ENCODE peak calls at places on chromosomes 16 and 17, in nine cellular contexts. S is RWPE1; B is KG1; F is ascending aorta; X is stimulated activated CD4-positive, alpha-beta T cell treated with anti-CD3 and anti-CD28 coated beads, Interleukin-2, amount 100 ng/mL, for 48 hours; D is HT1080; H is mesenchymal stem cell; I is iris pigment epithelial cell; N is Panc1. P is an unnamed sample.

GRCh38 chr16:48846277-48846676 is 236.3 kb upstream of the N4BP1 start:
- DNase-seq in F (no peak), S (no peak), X (no peak), B (no peak), D (no peak), H (no peak), N (no peak), I (no peak), P (no peak)

GRCh38 chr17:16945513-16946201 is 26.3 kb downstream of the TNFRSF13B start:
- DNase-seq in N (no peak), S (no peak), F (no peak), H (no peak), I (no peak), B (no peak), X (no peak), D (no peak), P (no peak)

GRCh38 chr17:8681175-8681949 is 50.8 kb upstream of the MYH10 start:
- DNase-seq in B (no peak), N (no peak), I (peak), F (no peak), D (no peak), X (no peak), S (no peak), H (no peak), P (no peak)

GRCh38 chr17:37826497-37827115 is 81.7 kb upstream of the HNF1B start:
- DNase-seq in I (no peak), N (no peak), X (no peak), H (no peak), B (peak), F (no peak), S (no peak), D (no peak), P (peak)

GRCh38 chr17:32523017-32523680 is 36.4 kb downstream of the CDK5R1 start:
- DNase-seq in H (no peak), S (no peak), N (no peak), I (no peak), B (no peak), X (no peak), D (no peak), F (no peak), P (no peak)

GRCh38 chr17:45844695-45845375 is at the start of gene SPPL2C:
- DNase-seq in H (no peak), B (no peak), F (no peak), D (no peak), S (no peak), I (no peak), N (no peak), X (no peak), P (no peak)

GRCh38 chr16:69839798-69840409 is 77.8 kb downstream of the WWP2 start:
- DNase-seq in B (no peak), D (no peak), F (no peak), I (no peak), S (no peak), X (no peak), N (no peak), H (no peak), P (peak)

GRCh38 chr17:31582151-31582907 is 190.9 kb downstream of the RAB11FIP4 start:
- DNase-seq in H (peak), D (peak), S (no peak), B (no peak), X (no peak), N (no peak), I (peak), F (peak), P (peak)

GRCh38 chr16:88926374-88926990 is 50.5 kb downstream of the CBFA2T3 start:
- DNase-seq in F (no peak), S (no peak), D (no peak), N (no peak), H (peak), I (no peak), B (no peak), X (no peak), P (no peak)

GRCh38 chr17:50308666-50309065 is 34.4 kb downstream of the TMEM92 start:
- DNase-seq in S (no peak), B (no peak), H (peak), F (no peak), I (no peak), N (no peak), D (no peak), X (no peak), P (no peak)

GRCh38 chr16:69865701-69866100 is 85.4 kb upstream of the CLEC18A start:
- DNase-seq in I (peak), X (no peak), F (no peak), H (peak), D (peak), S (no peak), B (no peak), N (no peak), P (peak)

GRCh38 chr16:59878479-59878878 is 1144.4 kb upstream of the GOT2 start:
- DNase-seq in N (peak), D (peak), F (no peak), H (no peak), X (no peak), B (no peak), S (peak), I (peak), P (no peak)

GRCh38 chr17:50501054-50501453 is 7.2 kb upstream of the MYCBPAP start:
- DNase-seq in H (no peak), N (no peak), S (no peak), I (peak), X (peak), B (no peak), D (no peak), F (no peak), P (no peak)

GRCh38 chr17:39623356-39623950 is 3.3 kb upstream of the PPP1R1B start:
- DNase-seq in N (peak), S (peak), B (peak), X (peak), I (peak), F (peak), D (peak), H (peak), P (peak)

GRCh38 chr16:79897444-79898146 is 297.1 kb upstream of the MAF start:
- DNase-seq in F (no peak), B (no peak), I (peak), S (no peak), D (no peak), X (no peak), N (no peak), H (peak), P (no peak)

GRCh38 chr16:81127051-81127450 is 30.9 kb upstream of the GCSH start:
- DNase-seq in D (peak), H (peak), I (peak), N (no peak), B (no peak), F (no peak), X (no peak), S (peak), P (no peak)

GRCh38 chr16:12976491-12976890 is 75.1 kb downstream of the SHISA9 start:
- DNase-seq in I (no peak), B (no peak), D (no peak), X (no peak), S (no peak), F (no peak), N (no peak), H (no peak), P (no peak)

GRCh38 chr17:66661411-66661843 is 173.5 kb upstream of the CACNG5 start:
- DNase-seq in N (peak), F (no peak), B (no peak), H (peak), X (no peak), I (peak), S (peak), D (peak), P (no peak)

GRCh38 chr16:27633221-27633620 is 83.3 kb downstream of the KATNIP start:
- DNase-seq in D (no peak), S (no peak), B (no peak), I (no peak), X (no peak), N (no peak), F (no peak), H (no peak), P (no peak)

GRCh38 chr16:86355114-86355513 is 155.2 kb upstream of the FOXF1 start:
- DNase-seq in B (no peak), S (no peak), N (no peak), D (no peak), I (peak), X (no peak), H (peak), F (no peak), P (no peak)

GRCh38 chr16:11254913-11255736 is 879 bp downstream of the SOCS1 start:
- DNase-seq in I (peak), F (no peak), B (no peak), D (no peak), X (no peak), S (peak), H (peak), N (no peak), P (peak)

GRCh38 chr16:27625050-27625697 is 75.2 kb downstream of the KATNIP start:
- DNase-seq in B (no peak), S (no peak), X (no peak), I (peak), H (peak), F (no peak), D (no peak), N (no peak), P (no peak)

GRCh38 chr16:2426941-2427361 is 2.3 kb upstream of the CCNF start:
- DNase-seq in S (peak), F (no peak), H (no peak), N (no peak), D (no peak), I (no peak), B (no peak), X (no peak), P (no peak)

GRCh38 chr16:72797606-72798005 is 250.3 kb downstream of the ZFHX3 start:
- DNase-seq in I (no peak), N (no peak), D (no peak), X (no peak), F (no peak), B (no peak), S (no peak), H (no peak), P (peak)

GRCh38 chr17:41678907-41679739 is 9.6 kb upstream of the EIF1 start:
- DNase-seq in I (peak), N (no peak), S (no peak), H (peak), F (no peak), B (peak), D (peak), X (peak), P (no peak)

GRCh38 chr16:82507271-82507670 is 119.5 kb upstream of the CDH13 start:
- DNase-seq in H (no peak), D (no peak), S (no peak), I (no peak), F (no peak), B (no peak), X (no peak), N (no peak), P (no peak)

GRCh38 chr17:41311111-41311510 is 2.0 kb upstream of the KRTAP16-1 start:
- DNase-seq in S (no peak), B (no peak), X (no peak), I (no peak), D (no peak), H (no peak), N (no peak), F (no peak), P (no peak)

GRCh38 chr17:57355090-57355859 is 99.0 kb downstream of the MSI2 start:
- DNase-seq in H (peak), X (no peak), S (no peak), F (no peak), I (no peak), B (no peak), N (no peak), D (no peak), P (no peak)

GRCh38 chr16:82092711-82093110 is 57.7 kb downstream of the HSD17B2 start:
- DNase-seq in H (no peak), N (no peak), X (no peak), D (peak), B (no peak), I (no peak), S (no peak), F (no peak), P (no peak)

GRCh38 chr16:87791295-87792204 is 25.8 kb upstream of the KLHDC4 start:
- DNase-seq in X (no peak), D (no peak), I (no peak), H (no peak), B (no peak), N (no peak), S (no peak), F (no peak), P (no peak)

GRCh38 chr17:19250421-19251141 is 13.4 kb downstream of the EPN2 start:
- DNase-seq in H (no peak), I (no peak), B (no peak), D (no peak), N (no peak), X (no peak), S (no peak), F (no peak), P (peak)

GRCh38 chr17:30345527-30346075 is 11.7 kb upstream of the TMIGD1 start:
- DNase-seq in F (no peak), B (no peak), I (no peak), D (no peak), S (no peak), X (no peak), H (no peak), N (no peak), P (no peak)

GRCh38 chr16:85862476-85863383 is 36.2 kb upstream of the IRF8 start:
- DNase-seq in H (no peak), X (no peak), I (no peak), B (no peak), S (no peak), N (no peak), F (no peak), D (no peak), P (no peak)

GRCh38 chr16:57619133-57619605 is 9.3 kb upstream of the ADGRG1 start:
- DNase-seq in B (no peak), X (no peak), H (no peak), N (no peak), D (no peak), F (no peak), I (no peak), S (no peak), P (peak)

GRCh38 chr16:24018485-24018884 is 182.7 kb downstream of the PRKCB start:
- DNase-seq in S (no peak), D (no peak), X (no peak), F (no peak), N (no peak), B (no peak), H (no peak), I (no peak), P (no peak)

GRCh38 chr17:12457493-12457892 is 208.2 kb upstream of the MYOCD start:
- DNase-seq in X (no peak), D (no peak), I (no peak), S (no peak), H (no peak), B (no peak), F (no peak), N (no peak), P (no peak)

GRCh38 chr17:1068356-1068755 is 71.4 kb downstream of the TIMM22 start:
- DNase-seq in H (no peak), X (no peak), I (no peak), F (no peak), S (no peak), D (no peak), N (no peak), B (no peak), P (peak)

GRCh38 chr17:79258042-79258441 is 183.4 kb downstream of the ENGASE start:
- DNase-seq in D (no peak), S (no peak), F (no peak), H (no peak), B (no peak), N (no peak), I (no peak), X (no peak), P (no peak)

GRCh38 chr16:85010931-85011845 is at the start of gene ZDHHC7:
- DNase-seq in H (peak), B (peak), I (peak), N (no peak), D (peak), F (peak), X (peak), S (peak), P (peak)

GRCh38 chr17:57121308-57122042 is 36.4 kb downstream of the AKAP1 start:
- DNase-seq in H (peak), S (peak), N (no peak), X (no peak), F (no peak), D (peak), I (peak), B (no peak), P (peak)